ENCODE peak calls at places on chromosomes 7 and 10, in ten cellular contexts. P is left ventricle myocardium inferior; E is NCI-H1105 treated with DMSO at 0.1 percent for 48 hours; S is GM23248; K is anterior cingulate cortex; A is transverse colon; H is colonic mucosa; R is IMR-90; W is CD4-positive, alpha-beta memory T cell; Q is mesendoderm. G is an unnamed sample.

GRCh38 chr10:69541463-69541862 is 31.8 kb downstream of the NEUROG3 start:
- DNase-seq in P (no peak), E (no peak), S (no peak), K (no peak), A (no peak), H (no peak), R (no peak), W (no peak), Q (no peak), G (no peak)

GRCh38 chr7:77727527-77727926 is 31.3 kb downstream of the RSBN1L start:
- DNase-seq in P (no peak), E (peak), S (no peak), K (no peak), A (no peak), H (no peak), R (no peak), W (no peak), Q (no peak), G (no peak)

GRCh38 chr10:84510121-84510520 is 181.7 kb downstream of the CCSER2 start:
- DNase-seq in P (no peak), E (no peak), S (peak), K (no peak), A (no peak), H (no peak), R (peak), W (no peak), Q (peak), G (no peak)

GRCh38 chr10:124646483-124647352 is 97.5 kb downstream of the FAM53B start:
- DNase-seq in P (peak), E (no peak), S (peak), K (no peak), A (peak), H (peak), R (peak), W (peak), Q (no peak), G (peak)

GRCh38 chr7:69664433-69664832 is 66.2 kb downstream of the AUTS2 start:
- DNase-seq in P (no peak), E (peak), S (no peak), K (no peak), A (no peak), H (no peak), R (no peak), W (no peak), Q (no peak), G (no peak)

GRCh38 chr10:16995867-16996529 is 133.6 kb downstream of the CUBN start:
- DNase-seq in P (no peak), E (no peak), S (peak), K (no peak), A (no peak), H (no peak), R (peak), W (no peak), Q (peak), G (no peak)

GRCh38 chr10:79274279-79275104 is 72.8 kb upstream of the PPIF start:
- DNase-seq in P (peak), E (no peak), S (peak), K (peak), A (peak), H (peak), R (no peak), W (no peak), Q (no peak), G (peak)

GRCh38 chr7:115271332-115272235 is 349.7 kb downstream of the MDFIC start:
- DNase-seq in P (no peak), E (no peak), S (peak), K (no peak), A (no peak), H (no peak), R (peak), W (no peak), Q (no peak), G (no peak)

G was measured in left ventricle myocardium superior.